ENCODE peak calls at places on chromosome 10, in nine cellular contexts. H is colonic mucosa; V is CD4-positive, CD25-positive, alpha-beta regulatory T cell; I is heart left ventricle; O is cardiac fibroblast; X is GM12878; D is NT2/D1; U is AG09309; B is cardiac muscle cell. F is an unnamed sample.

GRCh38 chr10:69963835-69964710 is 88.6 kb upstream of the MACROH2A2 start:
- DNase-seq in H (peak; percentile 10), V (no peak), I (no peak), O (no peak), X (no peak), D (no peak), U (no peak), B (no peak), F (no peak)

GRCh38 chr10:91339729-91340128 is 70.4 kb upstream of the HECTD2 start:
- DNase-seq in H (no peak), V (no peak), I (no peak), O (no peak), X (no peak), D (no peak), U (no peak), B (no peak), F (no peak)

GRCh38 chr10:116211682-116212081 is 61.3 kb downstream of the GFRA1 start:
- DNase-seq in H (no peak), V (no peak), I (no peak), O (peak; percentile 3), X (no peak), D (no peak), U (peak; percentile 53), B (no peak), F (no peak)

GRCh38 chr10:73501651-73502050 is 5.8 kb upstream of the PPP3CB start:
- DNase-seq in H (no peak), V (no peak), I (no peak), O (no peak), X (no peak), D (no peak), U (no peak), B (no peak), F (no peak)

GRCh38 chr10:34430685-34431084 is 384.4 kb downstream of the PARD3 start:
- DNase-seq in H (no peak), V (no peak), I (no peak), O (no peak), X (no peak), D (no peak), U (no peak), B (no peak), F (no peak)

GRCh38 chr10:70296406-70296899 is 12.6 kb upstream of the NPFFR1 start:
- DNase-seq in H (peak; percentile 59), V (no peak), I (peak; percentile 95), O (peak; percentile 93), X (no peak), D (no peak), U (peak; percentile 56), B (no peak), F (no peak)

GRCh38 chr10:17031656-17032630 is 97.7 kb downstream of the CUBN start:
- DNase-seq in H (no peak), V (no peak), I (no peak), O (no peak), X (no peak), D (no peak), U (no peak), B (no peak), F (peak; percentile 24)

GRCh38 chr10:96511044-96511945 is 2.4 kb downstream of the TLL2 start:
- DNase-seq in H (peak; percentile 67), V (peak; percentile 4), I (no peak), O (peak; percentile 6), X (no peak), D (no peak), U (no peak), B (peak; percentile 60), F (no peak)

GRCh38 chr10:52466464-52466863 is 152.4 kb downstream of the DKK1 start:
- DNase-seq in H (no peak), V (no peak), I (no peak), O (peak; percentile 17), X (no peak), D (no peak), U (no peak), B (no peak), F (no peak)

GRCh38 chr10:30500534-30500933 is 66.5 kb downstream of the MAP3K8 start:
- DNase-seq in H (no peak), V (no peak), I (no peak), O (no peak), X (no peak), D (no peak), U (no peak), B (no peak), F (no peak)

GRCh38 chr10:62813981-62814380 is 2.2 kb downstream of the EGR2 start:
- DNase-seq in H (no peak), V (no peak), I (no peak), O (no peak), X (no peak), D (no peak), U (no peak), B (no peak), F (no peak)

GRCh38 chr10:22932626-22933370 is 4.9 kb downstream of the ARMC3 start:
- DNase-seq in H (no peak), V (no peak), I (no peak), O (peak; percentile 9), X (no peak), D (no peak), U (no peak), B (no peak), F (no peak)

GRCh38 chr10:128064615-128065580 is 61.3 kb downstream of the MKI67 start:
- DNase-seq in H (peak; percentile 38), V (peak; percentile 57), I (peak; percentile 79), O (peak; percentile 87), X (peak; percentile 80), D (no peak), U (peak; percentile 64), B (no peak), F (peak; percentile 96)
- H3K4me3 ChIP-seq in H (no peak overlapping the region), V (peak overlapping the region; percentile 62), I (no peak overlapping the region), O (no peak overlapping the region), X (no peak overlapping the region), D (no peak overlapping the region), U (no peak overlapping the region), B (no peak overlapping the region), F (peak overlapping the region; percentile 28)

DNA sequence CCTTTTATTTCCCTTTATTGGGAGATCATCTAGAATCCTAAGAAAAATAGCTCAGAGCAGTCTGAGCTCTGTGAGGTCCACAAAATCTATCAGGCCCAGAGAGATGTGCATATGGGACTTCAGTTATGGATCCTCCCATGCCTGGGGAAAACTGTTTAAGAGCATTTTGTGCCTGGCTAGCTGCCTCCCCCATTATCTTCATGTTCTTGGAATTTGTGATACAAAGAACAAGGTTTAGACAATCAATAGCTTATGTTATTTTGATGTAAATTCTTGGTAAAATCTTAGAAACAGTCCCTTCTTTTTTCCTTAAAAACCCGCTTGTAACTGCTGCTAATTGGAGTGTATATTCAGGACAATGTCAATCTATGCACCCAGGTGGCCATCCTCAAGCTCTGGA is 75.2 kb downstream of the USP6NL start:
- DNase-seq in H (no peak), V (no peak), I (no peak), O (no peak), X (no peak), D (no peak), U (no peak), B (no peak), F (no peak)
- H3K4me3 ChIP-seq in H (no peak overlapping the region), V (no peak overlapping the region), I (no peak overlapping the region), O (no peak overlapping the region), X (no peak overlapping the region), D (no peak overlapping the region), U (no peak overlapping the region), B (no peak overlapping the region), F (no peak overlapping the region)

GRCh38 chr10:133335238-133336122 is 1.2 kb downstream of the CALY start:
- DNase-seq in H (peak; percentile 44), V (peak; percentile 85), I (peak; percentile 63), O (peak; percentile 78), X (no peak), D (no peak), U (no peak), B (no peak), F (no peak)
- H3K4me3 ChIP-seq in H (peak overlapping the region; percentile 30), V (no peak overlapping the region), I (peak overlapping the region; percentile 10), O (peak overlapping the region; percentile 40), X (no peak overlapping the region), D (peak overlapping the region; percentile 8), U (peak overlapping the region; percentile 29), B (peak overlapping the region; percentile 13), F (no peak overlapping the region)

DNA sequence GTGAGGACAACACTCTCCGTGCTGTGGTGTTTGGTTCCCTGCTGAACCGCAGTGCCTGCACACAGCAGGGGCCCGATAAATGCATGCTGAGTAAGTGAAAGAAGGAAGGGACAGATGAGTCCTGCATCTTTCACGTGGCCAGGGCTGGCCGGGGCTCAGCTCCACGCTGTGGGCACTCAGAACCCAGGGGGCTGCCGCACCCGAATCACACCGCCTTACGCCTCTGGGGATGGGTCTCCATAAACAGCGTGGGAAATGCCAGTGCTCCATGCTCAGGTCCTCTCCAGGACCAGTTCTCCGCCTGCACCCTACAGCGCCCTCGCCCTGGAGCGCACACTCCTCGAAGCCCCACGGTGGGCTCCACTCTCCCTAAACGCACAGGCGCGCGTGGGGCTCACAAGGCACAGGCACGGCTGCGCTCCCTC is 38.1 kb downstream of the RASGEF1A start:
- DNase-seq in H (no peak), V (no peak), I (peak; percentile 4), O (no peak), X (no peak), D (no peak), U (no peak), B (no peak), F (no peak)
- H3K4me3 ChIP-seq in H (peak overlapping the region; percentile 46), V (peak overlapping the region; percentile 18), I (peak overlapping the region; percentile 17), O (no peak overlapping the region), X (no peak overlapping the region), D (peak overlapping the region; percentile 49), U (no peak overlapping the region), B (no peak overlapping the region), F (peak overlapping the region; percentile 41)